ENCODE peak calls at places on chromosomes 11 and 22, in six cellular contexts. One of them, this sample, is unnamed.

GRCh38 chr11:17388609-17389204 is at the start of gene KCNJ11:
- DNase-seq in cardiac fibroblast: no peak
- DNase-seq in stimulated activated CD4-positive, alpha-beta T cell treated with anti-CD3 and anti-CD28 coated beads, TNF-alpha, amount 100 ng/mL, for 48 hours: no peak
- DNase-seq in NCI-H2081: no peak
- DNase-seq in EL: no peak
- DNase-seq in omental fat pad: no peak
- DNase-seq in this sample: no peak

GRCh38 chr11:77474509-77475070 is 696 bp upstream of the PAK1 start:
- DNase-seq in cardiac fibroblast: no peak
- DNase-seq in stimulated activated CD4-positive, alpha-beta T cell treated with anti-CD3 and anti-CD28 coated beads, TNF-alpha, amount 100 ng/mL, for 48 hours: no peak
- DNase-seq in NCI-H2081: no peak
- DNase-seq in EL: no peak
- DNase-seq in omental fat pad: no peak
- DNase-seq in this sample: no peak

GRCh38 chr11:95716266-95716665 is 73.3 kb downstream of the FAM76B start:
- DNase-seq in cardiac fibroblast: no peak
- DNase-seq in stimulated activated CD4-positive, alpha-beta T cell treated with anti-CD3 and anti-CD28 coated beads, TNF-alpha, amount 100 ng/mL, for 48 hours: no peak
- DNase-seq in NCI-H2081: no peak
- DNase-seq in EL: no peak
- DNase-seq in omental fat pad: no peak
- DNase-seq in this sample: no peak

GRCh38 chr22:43530864-43531201 is 119.0 kb downstream of the MPPED1 start:
- DNase-seq in cardiac fibroblast: no peak
- DNase-seq in stimulated activated CD4-positive, alpha-beta T cell treated with anti-CD3 and anti-CD28 coated beads, TNF-alpha, amount 100 ng/mL, for 48 hours: no peak
- DNase-seq in NCI-H2081: no peak
- DNase-seq in EL: no peak
- DNase-seq in omental fat pad: no peak
- DNase-seq in this sample: peak

GRCh38 chr11:116517077-116517476 is 255.7 kb downstream of the BUD13 start:
- DNase-seq in cardiac fibroblast: no peak
- DNase-seq in stimulated activated CD4-positive, alpha-beta T cell treated with anti-CD3 and anti-CD28 coated beads, TNF-alpha, amount 100 ng/mL, for 48 hours: no peak
- DNase-seq in NCI-H2081: peak
- DNase-seq in EL: no peak
- DNase-seq in omental fat pad: no peak
- DNase-seq in this sample: no peak

GRCh38 chr11:42524534-42525227 is 787.1 kb upstream of the API5 start:
- DNase-seq in cardiac fibroblast: peak
- DNase-seq in stimulated activated CD4-positive, alpha-beta T cell treated with anti-CD3 and anti-CD28 coated beads, TNF-alpha, amount 100 ng/mL, for 48 hours: peak
- DNase-seq in NCI-H2081: peak
- DNase-seq in EL: peak
- DNase-seq in omental fat pad: no peak
- DNase-seq in this sample: peak

GRCh38 chr22:33519140-33519973 is 400.9 kb downstream of the LARGE1 start:
- DNase-seq in cardiac fibroblast: peak
- DNase-seq in stimulated activated CD4-positive, alpha-beta T cell treated with anti-CD3 and anti-CD28 coated beads, TNF-alpha, amount 100 ng/mL, for 48 hours: no peak
- DNase-seq in NCI-H2081: no peak
- DNase-seq in EL: no peak
- DNase-seq in omental fat pad: no peak
- DNase-seq in this sample: no peak

GRCh38 chr11:65979261-65979759 is 17.8 kb downstream of the SART1 start:
- DNase-seq in cardiac fibroblast: no peak
- DNase-seq in stimulated activated CD4-positive, alpha-beta T cell treated with anti-CD3 and anti-CD28 coated beads, TNF-alpha, amount 100 ng/mL, for 48 hours: no peak
- DNase-seq in NCI-H2081: no peak
- DNase-seq in EL: no peak
- DNase-seq in omental fat pad: no peak
- DNase-seq in this sample: no peak

GRCh38 chr11:67027943-67028542 is 5.1 kb downstream of the SYT12 start:
- DNase-seq in cardiac fibroblast: no peak
- DNase-seq in stimulated activated CD4-positive, alpha-beta T cell treated with anti-CD3 and anti-CD28 coated beads, TNF-alpha, amount 100 ng/mL, for 48 hours: no peak
- DNase-seq in NCI-H2081: no peak
- DNase-seq in EL: no peak
- DNase-seq in omental fat pad: no peak
- DNase-seq in this sample: no peak

GRCh38 chr11:120116966-120117365 is 20.9 kb downstream of the TRIM29 start:
- DNase-seq in cardiac fibroblast: no peak
- DNase-seq in stimulated activated CD4-positive, alpha-beta T cell treated with anti-CD3 and anti-CD28 coated beads, TNF-alpha, amount 100 ng/mL, for 48 hours: no peak
- DNase-seq in NCI-H2081: no peak
- DNase-seq in EL: no peak
- DNase-seq in omental fat pad: no peak
- DNase-seq in this sample: no peak

GRCh38 chr11:12746593-12747097 is 72.4 kb downstream of the TEAD1 start:
- DNase-seq in cardiac fibroblast: peak
- DNase-seq in stimulated activated CD4-positive, alpha-beta T cell treated with anti-CD3 and anti-CD28 coated beads, TNF-alpha, amount 100 ng/mL, for 48 hours: no peak
- DNase-seq in NCI-H2081: peak
- DNase-seq in EL: peak
- DNase-seq in omental fat pad: peak
- DNase-seq in this sample: no peak

GRCh38 chr11:73228268-73229134 is 10.4 kb downstream of the P2RY2 start:
- DNase-seq in cardiac fibroblast: no peak
- DNase-seq in stimulated activated CD4-positive, alpha-beta T cell treated with anti-CD3 and anti-CD28 coated beads, TNF-alpha, amount 100 ng/mL, for 48 hours: no peak
- DNase-seq in NCI-H2081: no peak
- DNase-seq in EL: no peak
- DNase-seq in omental fat pad: no peak
- DNase-seq in this sample: peak

GRCh38 chr22:22235564-22235963 is 9.0 kb upstream of the VPREB1 start:
- DNase-seq in cardiac fibroblast: peak
- DNase-seq in stimulated activated CD4-positive, alpha-beta T cell treated with anti-CD3 and anti-CD28 coated beads, TNF-alpha, amount 100 ng/mL, for 48 hours: peak
- DNase-seq in NCI-H2081: no peak
- DNase-seq in EL: no peak
- DNase-seq in omental fat pad: no peak
- DNase-seq in this sample: no peak

GRCh38 chr11:73192272-73192671 is 25.8 kb upstream of the P2RY2 start:
- DNase-seq in cardiac fibroblast: no peak
- DNase-seq in stimulated activated CD4-positive, alpha-beta T cell treated with anti-CD3 and anti-CD28 coated beads, TNF-alpha, amount 100 ng/mL, for 48 hours: no peak
- DNase-seq in NCI-H2081: no peak
- DNase-seq in EL: peak
- DNase-seq in omental fat pad: no peak
- DNase-seq in this sample: peak

GRCh38 chr22:49523374-49524008 is 304.2 kb downstream of the BRD1 start:
- DNase-seq in cardiac fibroblast: no peak
- DNase-seq in stimulated activated CD4-positive, alpha-beta T cell treated with anti-CD3 and anti-CD28 coated beads, TNF-alpha, amount 100 ng/mL, for 48 hours: no peak
- DNase-seq in NCI-H2081: no peak
- DNase-seq in EL: no peak
- DNase-seq in omental fat pad: no peak
- DNase-seq in this sample: peak

GRCh38 chr11:103851166-103851651 is 185.2 kb upstream of the DDI1 start:
- DNase-seq in cardiac fibroblast: peak
- DNase-seq in stimulated activated CD4-positive, alpha-beta T cell treated with anti-CD3 and anti-CD28 coated beads, TNF-alpha, amount 100 ng/mL, for 48 hours: no peak
- DNase-seq in NCI-H2081: no peak
- DNase-seq in EL: no peak
- DNase-seq in omental fat pad: no peak
- DNase-seq in this sample: peak

GRCh38 chr22:22091400-22091878 is 108.9 kb upstream of the TOP3B start:
- DNase-seq in cardiac fibroblast: no peak
- DNase-seq in stimulated activated CD4-positive, alpha-beta T cell treated with anti-CD3 and anti-CD28 coated beads, TNF-alpha, amount 100 ng/mL, for 48 hours: no peak
- DNase-seq in NCI-H2081: no peak
- DNase-seq in EL: no peak
- DNase-seq in omental fat pad: no peak
- DNase-seq in this sample: no peak

GRCh38 chr11:112156594-112157273 is 7.2 kb downstream of the IL18 start:
- DNase-seq in cardiac fibroblast: no peak
- DNase-seq in stimulated activated CD4-positive, alpha-beta T cell treated with anti-CD3 and anti-CD28 coated beads, TNF-alpha, amount 100 ng/mL, for 48 hours: no peak
- DNase-seq in NCI-H2081: no peak
- DNase-seq in EL: no peak
- DNase-seq in omental fat pad: no peak
- DNase-seq in this sample: no peak

GRCh38 chr11:114447892-114448291 is 8.6 kb downstream of the REXO2 start:
- DNase-seq in cardiac fibroblast: peak
- DNase-seq in stimulated activated CD4-positive, alpha-beta T cell treated with anti-CD3 and anti-CD28 coated beads, TNF-alpha, amount 100 ng/mL, for 48 hours: no peak
- DNase-seq in NCI-H2081: no peak
- DNase-seq in EL: peak
- DNase-seq in omental fat pad: no peak
- DNase-seq in this sample: no peak

GRCh38 chr11:64058494-64058893 is 22.8 kb downstream of the FLRT1 start:
- DNase-seq in cardiac fibroblast: peak
- DNase-seq in stimulated activated CD4-positive, alpha-beta T cell treated with anti-CD3 and anti-CD28 coated beads, TNF-alpha, amount 100 ng/mL, for 48 hours: no peak
- DNase-seq in NCI-H2081: peak
- DNase-seq in EL: no peak
- DNase-seq in omental fat pad: no peak
- DNase-seq in this sample: no peak

GRCh38 chr11:11600288-11600687 is 21.5 kb downstream of the GALNT18 start:
- DNase-seq in cardiac fibroblast: no peak
- DNase-seq in stimulated activated CD4-positive, alpha-beta T cell treated with anti-CD3 and anti-CD28 coated beads, TNF-alpha, amount 100 ng/mL, for 48 hours: no peak
- DNase-seq in NCI-H2081: no peak
- DNase-seq in EL: no peak
- DNase-seq in omental fat pad: no peak
- DNase-seq in this sample: no peak

GRCh38 chr11:76667856-76668255 is 2.7 kb downstream of the LRRC32 start:
- DNase-seq in cardiac fibroblast: no peak
- DNase-seq in stimulated activated CD4-positive, alpha-beta T cell treated with anti-CD3 and anti-CD28 coated beads, TNF-alpha, amount 100 ng/mL, for 48 hours: no peak
- DNase-seq in NCI-H2081: no peak
- DNase-seq in EL: no peak
- DNase-seq in omental fat pad: no peak
- DNase-seq in this sample: peak